ENCODE peak calls at places on chromosome 1, in eight cellular contexts. R is adipocyte, E is fibroblast of lung, H is colonic mucosa, B is bronchial epithelial cell, K is heart left ventricle, F is BJ, S is spleen. N is an unnamed sample. For H3K27me3, the result is how much of the 10 kb centered on the place peaks cover.

GRCh38 chr1:233907139-233907538 is 2.7 kb downstream of the SLC35F3 start:
- DNase-seq in R (no peak), E (no peak), H (no peak), B (no peak), K (no peak), F (no peak), S (no peak), N (no peak)

GRCh38 chr1:23651069-23651808 is 40.4 kb upstream of the RPL11 start:
- DNase-seq in R (peak), E (no peak), H (no peak), B (peak), K (peak), F (no peak), S (peak), N (no peak)

GRCh38 chr1:94068831-94069648 is 51.9 kb downstream of the ABCA4 start:
- DNase-seq in R (peak), E (peak), H (peak), B (peak), K (no peak), F (no peak), S (no peak), N (peak)

GRCh38 chr1:10735603-10736305 is 60.7 kb downstream of the CASZ1 start:
- DNase-seq in R (no peak), E (no peak), H (no peak), B (no peak), K (no peak), F (no peak), S (no peak), N (no peak)

GRCh38 chr1:243642936-243643335 is 207.1 kb downstream of the AKT3 start:
- DNase-seq in R (no peak), E (peak), H (no peak), B (peak), K (no peak), F (no peak), S (no peak), N (no peak)

GRCh38 chr1:204716687-204717086 is 31.1 kb upstream of the LRRN2 start:
- DNase-seq in R (no peak), E (no peak), H (peak), B (no peak), K (no peak), F (no peak), S (no peak), N (no peak)

GRCh38 chr1:214002472-214002871 is 14.7 kb downstream of the PROX1 start:
- DNase-seq in R (peak), E (peak), H (no peak), B (peak), K (no peak), F (no peak), S (no peak), N (no peak)

GRCh38 chr1:246450485-246451251 is 56.4 kb downstream of the SMYD3 start:
- DNase-seq in R (peak), E (peak), H (no peak), B (peak), K (no peak), F (peak), S (no peak), N (no peak)

GRCh38 chr1:172399369-172400072 is 21.0 kb upstream of the C1orf105 start:
- DNase-seq in R (peak), E (peak), H (peak), B (peak), K (no peak), F (peak), S (no peak), N (no peak)

GRCh38 chr1:63797056-63797726 is 23.4 kb downstream of the ROR1 start:
- DNase-seq in R (no peak), E (no peak), H (no peak), B (no peak), K (no peak), F (no peak), S (no peak), N (no peak)

GRCh38 chr1:155174334-155175280 is 958 bp downstream of the TRIM46 start:
- DNase-seq in R (peak), E (peak), H (peak), B (no peak), K (no peak), F (no peak), S (peak), N (peak)

GRCh38 chr1:20787775-20788488 is 825 bp upstream of the HP1BP3 start:
- DNase-seq in R (peak), E (peak), H (peak), B (peak), K (no peak), F (no peak), S (no peak), N (no peak)

GRCh38 chr1:22539510-22540118 is 23.7 kb upstream of the EPHA8 start:
- DNase-seq in R (no peak), E (no peak), H (no peak), B (no peak), K (peak), F (no peak), S (no peak), N (no peak)

GRCh38 chr1:90579212-90579802 is 137.8 kb downstream of the BARHL2 start:
- DNase-seq in R (peak), E (peak), H (no peak), B (peak), K (no peak), F (no peak), S (no peak), N (no peak)

GRCh38 chr1:85259118-85259865 is at the start of gene C1orf52:
- DNase-seq in R (peak), E (peak), H (peak), B (peak), K (peak), F (peak), S (peak), N (peak)

GRCh38 chr1:236759252-236759859 is 35.7 kb upstream of the MTR start:
- DNase-seq in R (peak), E (peak), H (no peak), B (peak), K (no peak), F (no peak), S (no peak), N (no peak)

GRCh38 chr1:204513117-204513716 is 3.0 kb upstream of the MDM4 start:
- DNase-seq in R (no peak), E (no peak), H (no peak), B (no peak), K (no peak), F (no peak), S (no peak), N (peak)

GRCh38 chr1:206658264-206658980 is 23.1 kb downstream of the DYRK3 start:
- DNase-seq in R (peak), E (no peak), H (no peak), B (no peak), K (peak), F (no peak), S (peak), N (peak)

GRCh38 chr1:33464552-33464951 is 7.9 kb upstream of the ZSCAN20 start:
- DNase-seq in R (no peak), E (no peak), H (no peak), B (no peak), K (no peak), F (no peak), S (no peak), N (no peak)

GRCh38 chr1:79375352-79375751 is 368.8 kb upstream of the ADGRL4 start:
- DNase-seq in R (no peak), E (no peak), H (no peak), B (no peak), K (no peak), F (no peak), S (no peak), N (no peak)

GRCh38 chr1:43639990-43640794 is 9.8 kb upstream of the KDM4A start:
- DNase-seq in R (no peak), E (no peak), H (no peak), B (no peak), K (no peak), F (no peak), S (peak), N (no peak)

GRCh38 chr1:194102607-194103006 is 916.2 kb upstream of the B3GALT2 start:
- DNase-seq in R (peak), E (no peak), H (no peak), B (no peak), K (peak), F (no peak), S (no peak), N (no peak)

GRCh38 chr1:201022824-201023516 is 544 bp downstream of the KIF21B start:
- DNase-seq in R (no peak), E (no peak), H (peak), B (no peak), K (no peak), F (no peak), S (peak), N (no peak)

GRCh38 chr1:46622341-46622740 is 5.7 kb upstream of the MOB3C start:
- DNase-seq in R (peak), E (peak), H (peak), B (peak), K (no peak), F (no peak), S (no peak), N (no peak)

GRCh38 chr1:18348354-18348753 is 132.4 kb upstream of the KLHDC7A start:
- DNase-seq in R (no peak), E (no peak), H (no peak), B (no peak), K (no peak), F (no peak), S (no peak), N (no peak)

GRCh38 chr1:231686384-231686783 is 59.8 kb downstream of the DISC1 start:
- DNase-seq in R (no peak), E (no peak), H (no peak), B (no peak), K (no peak), F (no peak), S (no peak), N (no peak)

GRCh38 chr1:7705048-7705907 is 65.8 kb upstream of the VAMP3 start:
- DNase-seq in R (no peak), E (no peak), H (peak), B (no peak), K (no peak), F (no peak), S (peak), N (peak)

GRCh38 chr1:115679141-115679611 is 37.4 kb downstream of the VANGL1 start:
- DNase-seq in R (peak), E (peak), H (no peak), B (peak), K (no peak), F (no peak), S (no peak), N (no peak)

GRCh38 chr1:202237052-202237451 is 43.5 kb downstream of the LGR6 start:
- DNase-seq in R (peak), E (peak), H (no peak), B (peak), K (no peak), F (no peak), S (peak), N (peak)

GRCh38 chr1:7407980-7408770 is 362.9 kb upstream of the VAMP3 start:
- DNase-seq in R (no peak), E (no peak), H (peak), B (no peak), K (no peak), F (no peak), S (peak), N (peak)

GRCh38 chr1:94641990-94642389 is 100.4 kb upstream of the F3 start:
- DNase-seq in R (no peak), E (no peak), H (no peak), B (peak), K (no peak), F (no peak), S (no peak), N (no peak)

GRCh38 chr1:79422726-79423125 is 416.2 kb upstream of the ADGRL4 start:
- DNase-seq in R (no peak), E (no peak), H (no peak), B (no peak), K (no peak), F (no peak), S (no peak), N (no peak)

GRCh38 chr1:18480315-18481189 is at the start of gene KLHDC7A:
- DNase-seq in R (no peak), E (no peak), H (peak), B (peak), K (no peak), F (no peak), S (peak), N (peak)

GRCh38 chr1:228101994-228102790 is 933 bp downstream of the C1orf35 start:
- DNase-seq in R (peak), E (no peak), H (peak), B (no peak), K (peak), F (no peak), S (peak), N (peak)

GRCh38 chr1:227316456-227316855 is 1.8 kb downstream of the CDC42BPA start:
- DNase-seq in R (peak), E (no peak), H (no peak), B (no peak), K (no peak), F (no peak), S (no peak), N (no peak)

DNA sequence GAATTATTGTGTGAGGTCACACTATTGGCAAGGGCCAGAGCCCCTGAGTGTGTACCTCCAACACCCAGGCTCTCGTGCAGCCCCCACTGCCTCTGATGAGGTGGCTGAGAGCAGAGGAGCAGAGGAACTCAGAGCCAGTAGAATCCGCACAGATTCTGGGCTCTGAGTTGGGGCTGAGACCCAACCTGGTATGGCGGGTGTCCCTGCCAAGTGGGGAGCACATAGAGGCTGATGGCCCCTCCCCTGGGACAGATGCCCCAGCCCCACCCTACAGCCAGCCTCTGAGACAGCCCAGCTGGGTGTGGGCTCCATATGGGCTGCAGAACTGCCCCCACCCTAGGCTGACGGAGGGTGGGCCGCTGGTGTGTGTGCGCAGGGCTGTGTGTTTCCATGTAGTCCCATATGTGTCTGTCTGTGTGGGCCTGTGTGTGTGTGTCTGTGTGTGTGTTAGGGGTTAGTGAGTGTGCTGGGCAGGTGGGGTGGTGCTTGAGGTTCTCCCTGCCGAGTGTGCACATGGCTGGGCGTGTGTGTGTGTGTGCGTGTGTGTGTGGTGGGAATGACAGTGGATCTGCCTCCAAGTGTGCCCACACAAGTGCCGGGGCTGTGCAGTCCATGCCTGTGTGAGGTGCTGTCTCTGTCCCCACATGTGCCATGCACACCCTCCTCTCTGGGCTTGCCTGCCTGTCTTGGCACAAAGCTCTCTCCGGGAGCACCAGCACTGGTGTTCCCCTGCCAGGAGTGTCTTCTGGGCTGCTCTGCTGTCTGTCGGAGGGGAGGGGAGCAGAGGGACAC is 24.4 kb downstream of the FOXO6 start:
- DNase-seq in R (no peak), E (no peak), H (no peak), B (no peak), K (no peak), F (no peak), S (no peak), N (no peak)
- H3K27me3 ChIP-seq in R (half or more), E (under half), H (under half), B (under half), K (under half), F (under half), S (under half), N (under half)

DNA sequence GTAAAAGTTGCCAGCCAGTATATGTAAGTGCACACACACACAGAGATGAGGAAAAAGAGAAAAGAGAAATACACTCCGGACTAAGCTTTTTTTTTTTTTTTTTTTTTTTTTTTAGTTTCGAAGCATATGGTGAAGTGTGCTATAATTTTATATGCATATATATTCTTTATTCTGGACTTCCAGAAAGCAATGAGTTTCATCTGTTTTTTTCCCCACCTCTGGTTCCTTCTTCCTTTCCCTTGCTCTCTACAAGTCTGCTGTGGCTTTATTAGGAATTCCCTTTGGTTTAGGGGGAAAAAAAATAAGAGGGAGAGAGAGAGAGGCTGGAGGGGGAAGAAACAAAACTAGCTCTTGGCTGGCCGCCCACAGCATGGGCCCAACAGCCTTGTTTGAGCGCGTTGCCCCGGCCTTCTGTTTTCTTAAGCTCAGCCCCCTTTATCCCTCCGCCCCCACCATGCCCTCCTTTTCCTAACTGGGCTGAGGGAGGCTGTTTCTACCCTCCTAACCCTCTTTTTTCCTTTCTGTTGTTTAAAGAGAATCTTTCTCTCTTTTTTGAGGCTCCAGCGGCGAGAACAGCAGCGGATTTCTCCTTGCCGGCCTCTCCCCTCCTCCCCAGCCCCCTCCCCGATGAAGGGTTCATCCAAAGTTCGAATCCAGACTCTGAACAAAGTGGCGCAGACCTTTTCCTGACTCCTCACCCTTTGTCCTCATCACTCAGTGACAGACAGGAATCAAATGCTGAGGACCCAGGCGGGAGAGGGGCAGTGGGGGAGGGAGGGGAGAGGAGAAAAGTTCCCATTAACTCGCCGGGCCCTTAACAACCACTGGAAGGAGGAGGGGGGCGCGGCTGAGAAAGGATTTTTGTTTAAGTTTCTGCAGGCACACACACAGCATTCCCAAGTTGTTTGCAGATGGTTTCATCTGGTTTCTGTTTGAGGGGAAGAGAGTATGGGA is 29.7 kb downstream of the PBX1 start:
- DNase-seq in R (peak), E (peak), H (peak), B (no peak), K (peak), F (no peak), S (no peak), N (peak)
- H3K4me3 ChIP-seq in R (peak), E (peak), H (no peak), B (no peak), K (peak), F (peak), S (no peak), N (peak)

DNA sequence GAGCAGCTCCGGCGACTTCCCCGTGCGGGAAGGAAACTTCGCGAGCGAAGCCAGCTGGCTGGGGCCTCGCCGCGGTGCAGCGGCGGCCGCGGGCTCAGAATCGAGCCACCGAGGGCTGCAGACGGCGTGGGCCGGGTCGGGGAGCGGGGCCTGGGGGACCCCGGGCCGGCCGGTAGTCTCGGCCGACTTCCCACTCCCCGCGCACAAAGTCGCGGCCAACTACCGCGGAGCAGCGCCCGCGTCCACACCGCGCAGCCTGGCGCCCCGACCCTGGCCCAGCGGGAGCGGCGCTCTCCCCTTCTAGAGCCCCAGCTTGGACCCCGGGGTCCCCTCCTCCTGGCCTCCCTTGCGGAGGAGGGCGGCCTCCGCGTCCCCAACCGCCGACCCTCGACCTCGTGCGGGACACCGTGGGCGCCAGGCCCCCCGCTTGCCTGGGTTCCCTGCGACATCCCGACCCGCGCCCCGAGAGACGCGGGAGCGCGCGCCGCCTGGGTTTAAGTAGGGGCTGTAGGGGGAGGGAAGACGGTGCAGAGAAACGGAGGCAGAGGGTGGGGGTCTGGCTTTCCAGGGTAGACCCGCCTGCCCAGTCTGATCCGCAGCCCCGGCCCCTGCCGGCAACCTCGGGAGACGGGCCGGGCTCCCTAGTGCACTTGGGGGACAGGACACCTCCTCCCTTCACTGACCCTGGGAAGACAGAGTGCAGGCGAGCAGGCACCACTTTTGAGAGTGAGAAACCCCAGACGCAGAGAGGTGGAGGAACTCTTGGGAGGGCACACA is 4.7 kb downstream of the PRDM16 start:
- DNase-seq in R (no peak), E (no peak), H (no peak), B (no peak), K (peak), F (no peak), S (no peak), N (no peak)
- H3K27me3 ChIP-seq in R (under half), E (under half), H (under half), B (under half), K (under half), F (under half), S (half or more), N (under half)

DNA sequence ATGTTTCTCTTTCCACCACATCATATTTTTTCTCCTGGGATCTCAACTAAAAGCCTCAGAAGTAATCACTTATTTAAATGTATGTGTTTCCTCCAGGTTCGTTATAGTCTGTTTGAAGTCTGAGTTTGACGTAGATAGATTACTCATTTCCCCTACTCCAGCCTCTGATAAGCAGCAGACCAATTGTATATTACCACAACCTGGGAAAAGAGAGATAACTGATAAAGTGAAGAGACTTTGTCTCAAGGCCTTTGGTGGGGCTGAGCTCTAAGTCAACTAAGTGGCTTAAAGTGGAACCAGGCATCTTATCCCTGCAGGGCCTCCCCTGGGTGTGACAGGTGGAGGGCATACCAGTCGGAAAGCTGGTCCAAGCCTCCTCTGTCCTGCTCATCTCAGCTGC is 34.9 kb upstream of the CACNA1E start:
- DNase-seq in R (no peak), E (no peak), H (no peak), B (no peak), K (no peak), F (no peak), S (no peak), N (no peak)
- H3K4me3 ChIP-seq in R (no peak), E (no peak), H (no peak), B (no peak), K (no peak), F (no peak), S (no peak), N (no peak)

N was measured in upper lobe of right lung.